ENCODE peak calls at places on chromosomes 3 and 15, in eight cellular contexts. I is hepatocyte; G is naive thymus-derived CD4-positive, alpha-beta T cell; S is kidney; V is GM23248; J is astrocyte; A is transverse colon; M is aorta. C is an unnamed sample.
A peak's percentile ranks its signal among the peaks of the same experiment; 100 is the strongest.

GRCh38 chr3:10312866-10313265 is 8.0 kb downstream of the SEC13 start:
- DNase-seq in J (no peak), G (no peak), S (no peak), A (no peak), M (no peak), I (no peak), V (peak; percentile 48), C (no peak)

GRCh38 chr3:77254967-77255831 is 215.3 kb downstream of the ROBO2 start:
- DNase-seq in I (peak; percentile 81), G (no peak), S (no peak), V (peak; percentile 68), A (peak; percentile 16), M (no peak), J (peak; percentile 12), C (peak; percentile 63)

GRCh38 chr15:56616551-56616950 is 116.8 kb downstream of the ZNF280D start:
- DNase-seq in J (no peak), I (peak; percentile 5), G (no peak), V (peak; percentile 1), M (no peak), S (no peak), A (no peak), C (no peak)

GRCh38 chr3:11651900-11652299 is 8.2 kb upstream of the VGLL4 start:
- DNase-seq in G (peak; percentile 29), V (peak; percentile 60), J (no peak), S (no peak), M (no peak), I (peak; percentile 36), A (no peak), C (peak; percentile 26)

GRCh38 chr15:99628374-99629001 is 62.7 kb downstream of the MEF2A start:
- DNase-seq in I (no peak), M (no peak), A (no peak), J (no peak), S (no peak), V (no peak), G (no peak), C (no peak)

GRCh38 chr3:180311242-180311641 is 274.5 kb upstream of the PEX5L start:
- DNase-seq in A (no peak), J (no peak), I (no peak), V (no peak), G (no peak), M (no peak), S (no peak), C (no peak)

GRCh38 chr15:90812881-90813280 is 55.5 kb upstream of the FURIN start:
- DNase-seq in I (no peak), V (no peak), G (no peak), S (no peak), J (no peak), M (no peak), A (no peak), C (no peak)

GRCh38 chr3:160196511-160197104 is 28.6 kb upstream of the C3orf80 start:
- DNase-seq in S (no peak), J (peak; percentile 29), M (peak; percentile 61), G (no peak), A (no peak), V (peak; percentile 65), I (no peak), C (no peak)

GRCh38 chr3:119858957-119859356 is 77.1 kb downstream of the NR1I2 start:
- DNase-seq in V (no peak), M (no peak), A (no peak), J (no peak), G (no peak), S (no peak), I (no peak), C (no peak)

GRCh38 chr3:11914651-11915050 is 68.0 kb upstream of the TAMM41 start:
- DNase-seq in V (no peak), A (no peak), M (no peak), I (no peak), G (no peak), S (no peak), J (no peak), C (no peak)

GRCh38 chr3:71129611-71130515 is 453.7 kb downstream of the FOXP1 start:
- DNase-seq in V (no peak), G (peak; percentile 51), A (no peak), M (no peak), S (no peak), I (no peak), J (peak; percentile 49), C (peak; percentile 40)

GRCh38 chr3:71130516-71131384 is 452.8 kb downstream of the FOXP1 start:
- DNase-seq in G (peak; percentile 87), M (peak; percentile 82), A (peak; percentile 79), V (peak; percentile 41), J (peak; percentile 87), I (peak; percentile 73), S (peak; percentile 78), C (peak; percentile 84)

GRCh38 chr3:71127052-71127451 is 456.5 kb downstream of the FOXP1 start:
- DNase-seq in I (no peak), J (no peak), V (no peak), S (no peak), G (no peak), A (no peak), M (no peak), C (no peak)

GRCh38 chr3:71127463-71128243 is 455.9 kb downstream of the FOXP1 start:
- DNase-seq in J (peak; percentile 83), G (peak; percentile 27), I (peak; percentile 40), M (no peak), V (peak; percentile 41), S (no peak), A (no peak), C (peak; percentile 49)

DNA sequence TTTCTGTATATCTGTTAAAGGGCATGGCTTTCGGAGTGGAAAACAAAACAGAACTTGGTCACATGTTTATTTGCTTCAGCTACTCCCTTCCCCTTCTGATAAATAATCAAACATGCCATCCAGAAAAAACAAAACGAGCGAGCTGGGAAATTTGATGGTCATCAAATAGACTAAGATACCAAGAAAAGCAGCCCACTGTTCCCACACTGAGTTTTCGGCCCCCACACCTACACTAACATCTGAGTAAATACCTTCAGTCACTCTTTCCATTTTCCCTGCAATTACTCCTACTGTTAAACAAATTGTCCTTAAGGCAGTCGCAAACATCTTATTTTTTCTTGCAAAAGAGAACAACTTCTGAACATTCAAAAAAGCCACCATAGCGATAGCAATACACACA is 454.6 kb downstream of the FOXP1 start:
- DNase-seq in S (no peak), M (no peak), I (no peak), J (no peak), A (no peak), G (no peak), V (no peak), C (no peak)
- H3K27ac ChIP-seq in S (peak overlapping the region; percentile 71), M (peak overlapping the region; percentile 98), I (peak overlapping the region; percentile 96), J (peak overlapping the region; percentile 92), A (peak overlapping the region; percentile 94), G (peak overlapping the region; percentile 89), V (no peak overlapping the region), C (peak overlapping the region; percentile 68)

DNA sequence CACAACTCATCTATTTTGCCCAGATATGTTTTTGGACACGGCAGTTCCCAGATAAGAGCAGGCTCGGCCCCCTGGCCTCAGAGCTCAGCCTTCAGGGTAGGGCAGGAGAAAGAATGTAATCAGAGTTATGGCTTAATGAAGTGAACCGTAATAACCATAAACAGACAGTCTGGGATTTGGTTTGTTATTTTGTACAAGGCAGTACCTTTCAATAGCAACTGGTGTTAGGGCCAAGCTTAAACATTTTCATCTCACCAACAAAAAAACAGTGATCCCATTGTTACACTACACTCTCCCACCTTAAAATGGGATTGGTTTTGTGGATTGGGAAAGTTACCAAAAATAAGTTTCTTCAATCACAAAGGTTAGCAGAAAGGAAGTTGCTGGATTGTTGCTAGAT is 12.2 kb upstream of the ALDH1A3 start:
- DNase-seq in I (no peak), G (no peak), S (no peak), A (peak; percentile 32), M (no peak), J (peak; percentile 63), V (no peak), C (no peak)
- H3K4me1 ChIP-seq in I (no peaks in the 10 kb centered on the region), G (no peaks in the 10 kb centered on the region), S (peaks cover 2% of the 10 kb centered on the region), A (no peaks in the 10 kb centered on the region), M (no peaks in the 10 kb centered on the region), J (no peaks in the 10 kb centered on the region), V (peaks cover 5% of the 10 kb centered on the region), C (no peaks in the 10 kb centered on the region)

GRCh38 chr3:129622418-129622872 is 16.0 kb upstream of the PLXND1 start:
- DNase-seq in I (no peak), J (no peak), S (peak; percentile 75), G (no peak), A (no peak), V (no peak), M (no peak), C (no peak)

GRCh38 chr3:129620828-129621605 is 14.5 kb upstream of the PLXND1 start:
- DNase-seq in J (no peak), I (no peak), A (no peak), V (no peak), G (no peak), S (peak; percentile 79), M (no peak), C (no peak)

GRCh38 chr3:129622933-129623332 is 16.5 kb upstream of the PLXND1 start:
- DNase-seq in A (no peak), M (no peak), I (no peak), G (no peak), J (no peak), V (no peak), S (peak; percentile 74), C (no peak)

GRCh38 chr3:129623447-129624118 is 17.1 kb upstream of the PLXND1 start:
- DNase-seq in A (peak; percentile 69), I (peak; percentile 51), G (no peak), M (peak; percentile 89), V (no peak), S (peak; percentile 92), J (no peak), C (no peak)

GRCh38 chr3:129621626-129622417 is 15.3 kb upstream of the PLXND1 start:
- DNase-seq in M (no peak), J (no peak), A (no peak), I (no peak), S (peak; percentile 77), G (no peak), V (no peak), C (no peak)
- H3K27ac ChIP-seq in M (no peak overlapping the region), J (no peak overlapping the region), A (peak overlapping the region; percentile 100), I (no peak overlapping the region), S (peak overlapping the region; percentile 85), G (no peak overlapping the region), V (no peak overlapping the region), C (no peak overlapping the region)

DNA sequence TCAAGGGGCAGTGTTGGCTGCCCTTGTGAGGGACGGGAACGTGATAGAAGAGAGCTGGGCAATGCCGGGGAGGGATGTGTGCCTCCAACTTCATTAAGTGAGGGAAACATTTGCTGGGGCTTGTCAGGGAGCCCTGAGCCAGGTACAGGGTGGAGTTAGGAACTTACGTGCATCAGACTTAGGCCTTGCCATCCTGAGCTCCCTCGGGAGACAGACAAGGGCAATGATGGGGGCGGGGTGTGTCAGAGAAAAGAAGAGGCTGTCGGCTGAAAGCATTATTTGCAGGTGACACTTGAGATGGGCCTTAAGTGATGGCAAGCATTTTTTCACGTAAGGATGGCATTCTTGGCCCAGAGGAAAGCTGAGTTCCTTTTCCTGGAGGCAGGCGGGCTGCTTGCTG is 1.6 kb downstream of the FAM131A start:
- DNase-seq in J (no peak), A (no peak), I (no peak), S (no peak), M (peak; percentile 49), V (no peak), G (no peak), C (no peak)
- H3K4me1 ChIP-seq in J (peaks cover 69% of the 10 kb centered on the region), A (peaks cover 21% of the 10 kb centered on the region), I (peaks cover 16% of the 10 kb centered on the region), S (peaks cover 29% of the 10 kb centered on the region), M (no peaks in the 10 kb centered on the region), V (peaks cover 50% of the 10 kb centered on the region), G (peaks cover 10% of the 10 kb centered on the region), C (no peaks in the 10 kb centered on the region)